ENCODE peak calls at places on chromosome 5, in seven cellular contexts. S is OCI-LY7, I is GM23248, O is HCT116, G is SK-N-SH, X is PC-3, P is hepatocyte. H is an unnamed sample. For H3K9me2, the result is how much of the 10 kb centered on the place peaks cover.

GRCh38 chr5:113487411-113487778 is 858 bp downstream of the MCC start:
- DNase-seq in X (peak), P (peak), I (peak), G (no peak), S (no peak), O (peak), H (no peak)

GRCh38 chr5:112733586-112733985 is 4.1 kb upstream of the APC start:
- DNase-seq in I (peak), X (peak), S (no peak), P (no peak), O (no peak), G (no peak), H (no peak)

GRCh38 chr5:110909950-110910349 is 161.6 kb upstream of the TSLP start:
- DNase-seq in P (no peak), I (peak), O (no peak), G (no peak), S (no peak), X (peak), H (no peak)

GRCh38 chr5:1185652-1186350 is 15.6 kb upstream of the SLC6A19 start:
- DNase-seq in G (peak), I (no peak), O (no peak), S (no peak), X (no peak), P (peak), H (no peak)

GRCh38 chr5:149466457-149466972 is 84.7 kb downstream of the CSNK1A1 start:
- DNase-seq in I (peak), S (no peak), O (no peak), P (peak), G (no peak), X (peak), H (no peak)

GRCh38 chr5:130109152-130109551 is 204.9 kb downstream of the CHSY3 start:
- DNase-seq in P (peak), G (peak), S (peak), I (peak), O (peak), X (peak), H (peak)

GRCh38 chr5:66929995-66930394 is 266.6 kb downstream of the CD180 start:
- DNase-seq in P (no peak), O (no peak), I (no peak), G (no peak), S (peak), X (no peak), H (peak)

GRCh38 chr5:10719965-10720364 is 41.1 kb downstream of the DAP start:
- DNase-seq in P (no peak), S (no peak), X (peak), O (peak), G (no peak), I (peak), H (no peak)

GRCh38 chr5:74963407-74963806 is 89.0 kb downstream of the GCNT4 start:
- DNase-seq in X (no peak), O (no peak), I (no peak), P (no peak), S (no peak), G (no peak), H (no peak)

GRCh38 chr5:51395666-51396356 is 12.6 kb downstream of the ISL1 start:
- DNase-seq in O (no peak), X (no peak), S (no peak), G (no peak), P (no peak), I (no peak), H (no peak)
- H3K9me2 ChIP-seq in O (under half), X (under half), S (under half), G (under half), P (under half), I (under half), H (under half)

DNA sequence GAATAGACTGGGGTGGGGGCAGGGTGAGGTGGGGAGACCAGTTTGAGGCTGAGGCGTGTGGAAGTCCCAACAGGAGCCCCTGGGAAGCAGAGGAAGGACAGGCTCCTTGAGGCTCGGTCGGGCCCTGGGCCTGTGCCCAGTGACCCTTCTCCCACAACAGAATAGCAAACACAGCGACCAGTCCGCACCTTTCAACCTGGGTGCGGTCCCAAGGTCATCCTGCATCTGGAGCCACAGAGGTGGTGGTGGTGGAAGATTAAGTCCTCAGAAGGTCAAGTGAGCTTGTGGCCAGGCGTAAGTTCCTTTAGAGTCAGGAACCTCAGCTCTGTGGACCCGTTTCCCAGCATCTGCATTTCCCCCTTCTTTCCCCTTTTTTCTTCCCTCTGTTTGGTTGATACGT is 26.0 kb upstream of the ARAP3 start:
- DNase-seq in I (no peak), P (no peak), G (no peak), X (no peak), O (no peak), S (no peak), H (no peak)
- H3K27ac ChIP-seq in I (no peak), P (no peak), G (no peak), X (no peak), O (no peak), S (no peak), H (no peak)

GRCh38 chr5:116911074-116911473 is 336.5 kb upstream of the SEMA6A start:
- DNase-seq in P (no peak), O (no peak), I (no peak), X (no peak), S (peak), G (no peak), H (peak)

GRCh38 chr5:116914869-116915504 is 340.4 kb upstream of the SEMA6A start:
- DNase-seq in P (no peak), I (no peak), G (no peak), O (no peak), X (no peak), S (no peak), H (no peak)
- H3K9me2 ChIP-seq in P (under half), I (under half), G (under half), O (under half), X (under half), S (under half), H (under half)

DNA sequence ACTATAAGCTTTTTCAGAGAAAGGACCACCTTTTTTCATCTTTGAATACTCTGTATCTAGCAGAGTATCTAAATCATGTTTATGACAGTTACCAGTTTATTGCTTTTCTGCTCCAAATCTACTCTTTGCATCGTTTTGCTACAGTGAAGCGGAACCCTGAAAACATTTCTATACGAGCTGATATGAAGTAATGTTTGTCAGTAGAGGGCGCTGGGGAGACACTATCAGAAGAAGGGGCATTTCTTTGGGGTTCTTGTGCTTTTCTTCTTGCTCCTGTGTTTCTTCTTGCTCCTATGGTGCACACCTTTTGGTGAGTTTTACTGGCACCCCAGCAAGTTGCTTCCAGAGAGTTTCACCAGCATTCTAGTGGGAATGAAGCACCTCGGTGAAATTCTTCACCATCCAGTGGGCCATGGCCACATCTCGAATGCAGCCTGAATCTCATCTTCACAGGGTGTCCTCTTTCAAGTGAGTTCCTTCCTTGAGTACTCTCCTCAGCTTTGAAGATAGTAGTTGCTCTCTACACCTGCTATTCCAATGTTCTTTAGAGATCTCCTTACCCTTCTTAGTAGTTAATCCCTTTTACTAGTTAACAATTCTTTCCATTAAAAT is 98.4 kb downstream of the FGF1 start:
- DNase-seq in O (peak), I (peak), S (peak), P (peak), X (peak), G (no peak), H (peak)
- H3K27ac ChIP-seq in O (no peak), I (no peak), S (no peak), P (no peak), X (no peak), G (no peak), H (no peak)

GRCh38 chr5:32563614-32564013 is 21.7 kb upstream of the SUB1 start:
- DNase-seq in X (no peak), G (no peak), S (no peak), P (no peak), I (no peak), O (no peak), H (no peak)

GRCh38 chr5:32565143-32565542 is 20.2 kb upstream of the SUB1 start:
- DNase-seq in P (no peak), X (no peak), I (no peak), O (no peak), S (no peak), G (no peak), H (no peak)

GRCh38 chr5:32562841-32563240 is 22.5 kb upstream of the SUB1 start:
- DNase-seq in P (no peak), I (peak), O (no peak), G (no peak), X (no peak), S (no peak), H (no peak)

GRCh38 chr5:32559411-32559810 is 25.9 kb upstream of the SUB1 start:
- DNase-seq in X (peak), G (no peak), O (no peak), P (no peak), I (no peak), S (no peak), H (no peak)

DNA sequence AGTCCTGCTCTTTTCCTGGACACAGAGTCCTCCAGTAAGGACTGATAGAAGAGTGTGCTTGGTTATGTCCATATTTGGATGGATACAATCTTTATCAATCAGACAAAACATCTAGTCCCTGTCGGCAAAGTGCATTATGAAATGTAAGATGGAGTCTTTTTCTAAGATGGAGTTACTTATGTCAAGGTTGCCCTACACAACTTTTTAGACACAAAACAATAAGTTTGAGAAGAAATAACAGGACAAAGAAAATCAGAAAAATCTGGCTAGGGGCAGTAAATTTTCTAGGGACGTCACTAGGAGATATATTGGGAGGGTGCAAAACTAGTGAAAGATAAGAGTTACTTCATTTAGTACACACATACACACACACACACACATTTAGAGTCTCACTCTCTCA is 23.3 kb upstream of the SUB1 start:
- DNase-seq in P (no peak), O (no peak), S (no peak), G (no peak), I (no peak), X (no peak), H (no peak)
- H3K9me2 ChIP-seq in P (under half), O (under half), S (under half), G (under half), I (under half), X (under half), H (under half)

DNA sequence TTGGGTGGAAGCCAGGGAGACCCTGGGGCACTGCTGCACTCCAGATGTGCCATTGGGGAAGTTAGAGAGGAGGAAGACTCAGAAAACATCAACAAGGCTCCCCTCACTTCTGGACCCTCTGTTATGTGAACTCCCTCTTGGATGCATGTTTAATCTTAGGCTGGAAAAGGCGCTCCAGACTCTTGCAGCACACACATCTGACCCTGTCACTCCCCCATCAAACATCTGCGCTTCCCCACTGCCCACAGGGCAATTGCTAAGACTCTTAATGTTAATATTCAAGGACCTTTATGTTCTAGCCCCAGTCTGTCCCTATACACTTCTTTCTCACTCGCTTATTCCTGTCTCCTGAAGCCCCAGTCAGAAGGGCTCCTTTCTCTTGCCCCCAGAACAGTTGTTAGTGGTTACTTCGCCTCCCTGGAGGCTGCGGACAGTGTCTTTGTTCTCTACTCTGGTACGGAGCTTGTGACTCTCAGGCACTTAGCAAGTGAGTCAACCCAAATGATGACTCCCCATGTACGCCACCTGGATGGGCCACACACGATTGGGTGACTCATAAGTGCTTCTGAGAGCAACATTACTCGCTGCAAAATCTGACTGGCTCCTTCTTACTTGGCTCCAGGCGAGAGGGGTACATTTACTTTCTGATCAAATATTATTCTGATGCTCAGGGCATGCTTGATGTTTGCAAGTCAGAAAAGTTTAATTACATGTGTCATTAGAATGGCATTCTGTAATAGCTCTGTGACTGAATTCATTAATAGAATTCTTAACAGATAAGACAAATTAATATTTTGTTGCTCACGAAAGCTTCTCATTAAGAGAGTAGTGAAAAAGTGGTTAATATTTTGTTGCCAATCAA is 193.6 kb downstream of the HSPA4 start:
- DNase-seq in S (no peak), X (peak), G (no peak), P (peak), O (peak), I (peak), H (no peak)
- H3K27ac ChIP-seq in S (no peak), X (peak), G (no peak), P (no peak), O (peak), I (no peak), H (no peak)

H was measured in Karpas-422.